ENCODE peak calls at places on chromosomes 4 and X, in ten cellular contexts. O is CD8-positive, alpha-beta memory T cell; P is right cardiac atrium; T is suprapubic skin; G is GM12878; U is esophagus muscularis mucosa; B is adrenal gland; V is lung; L is RWPE2; M is left lung. K is an unnamed sample.

GRCh38 chrX:9569875-9570274 is 105.0 kb downstream of the TBL1X start:
- DNase-seq in O (no peak), P (peak; percentile 36), T (no peak), G (no peak), U (no peak), B (no peak), V (no peak), L (no peak), M (no peak), K (no peak)

GRCh38 chrX:57453901-57454300 is 137.9 kb upstream of the ZXDB start:
- DNase-seq in O (no peak), P (no peak), T (no peak), G (peak; percentile 0), U (no peak), B (peak; percentile 10), V (no peak), L (no peak), M (no peak), K (no peak)

GRCh38 chr4:83112239-83112638 is 2.3 kb downstream of the PLAC8 start:
- DNase-seq in O (no peak), P (no peak), T (no peak), G (peak; percentile 86), U (no peak), B (no peak), V (no peak), L (no peak), M (no peak), K (no peak)

GRCh38 chrX:47704736-47705135 is 45.8 kb upstream of the UXT start:
- DNase-seq in O (no peak), P (no peak), T (no peak), G (no peak), U (no peak), B (no peak), V (no peak), L (no peak), M (no peak), K (no peak)

GRCh38 chr4:113692809-113693411 is 68.6 kb downstream of the CAMK2D start:
- DNase-seq in O (no peak), P (no peak), T (no peak), G (no peak), U (no peak), B (no peak), V (no peak), L (no peak), M (no peak), K (no peak)

GRCh38 chr4:24456431-24456830 is 127.9 kb downstream of the DHX15 start:
- DNase-seq in O (no peak), P (no peak), T (no peak), G (no peak), U (no peak), B (no peak), V (no peak), L (no peak), M (no peak), K (no peak)

GRCh38 chr4:142563682-142564291 is 282.3 kb downstream of the INPP4B start:
- DNase-seq in O (no peak), P (no peak), T (no peak), G (peak; percentile 19), U (no peak), B (no peak), V (no peak), L (peak; percentile 42), M (no peak), K (no peak)

GRCh38 chr4:145697332-145697731 is 17.4 kb downstream of the C4orf51 start:
- DNase-seq in O (no peak), P (no peak), T (no peak), G (no peak), U (no peak), B (no peak), V (no peak), L (no peak), M (no peak), K (no peak)

GRCh38 chr4:2807571-2807970 is 14.7 kb downstream of the SH3BP2 start:
- DNase-seq in O (no peak), P (peak; percentile 60), T (no peak), G (no peak), U (no peak), B (no peak), V (no peak), L (no peak), M (no peak), K (no peak)
- H3K4me1 ChIP-seq in O (peaks cover 14% of the 10 kb centered on the region), P (peaks cover 21% of the 10 kb centered on the region), T (peaks cover 96% of the 10 kb centered on the region), G (peaks cover 38% of the 10 kb centered on the region), U (peaks cover 96% of the 10 kb centered on the region), B (peaks cover 32% of the 10 kb centered on the region), V (peaks cover 73% of the 10 kb centered on the region), L (peaks cover 12% of the 10 kb centered on the region), M (peaks cover 56% of the 10 kb centered on the region), K (peaks cover 12% of the 10 kb centered on the region)

DNA sequence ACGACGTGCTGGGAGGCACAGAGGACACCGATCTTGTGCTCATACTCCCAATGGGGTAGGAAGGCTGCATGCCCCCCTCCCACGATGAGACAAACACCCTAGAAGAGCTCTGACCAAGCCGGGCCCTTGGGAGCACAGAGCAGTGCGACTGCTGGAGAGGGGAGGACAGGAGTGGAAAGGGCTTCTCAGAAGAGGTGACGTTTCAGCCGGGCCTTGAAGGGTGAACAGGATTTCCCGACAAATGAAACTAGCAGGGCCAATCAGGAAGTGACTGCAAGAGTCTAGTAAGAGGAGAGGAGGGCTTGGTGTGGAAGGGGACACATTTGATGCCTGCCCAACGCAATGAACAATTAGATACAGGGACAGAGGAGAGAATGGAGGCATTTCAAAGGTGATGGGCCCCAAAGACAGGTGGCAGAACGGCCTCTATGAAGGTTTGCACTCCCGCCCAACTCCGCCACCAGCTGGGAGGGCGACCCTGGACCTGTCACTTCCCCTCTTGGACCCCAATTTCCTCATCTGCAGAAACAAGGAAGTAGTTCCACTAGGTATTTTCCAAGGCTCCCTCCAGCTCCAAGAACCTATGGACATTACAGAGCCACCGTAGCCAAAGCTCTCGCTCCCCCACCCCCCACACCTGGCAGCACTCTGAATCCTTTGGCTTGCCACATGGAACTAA is 3.9 kb downstream of the HCFC1 start:
- DNase-seq in O (no peak), P (no peak), T (peak; percentile 57), G (no peak), U (no peak), B (no peak), V (no peak), L (no peak), M (no peak), K (peak; percentile 5)
- H3K27ac ChIP-seq in O (peak overlapping the region; percentile 67), P (peak overlapping the region; percentile 17), T (no peak overlapping the region), G (peak overlapping the region; percentile 50), U (peak overlapping the region; percentile 95), B (peak overlapping the region; percentile 98), V (peak overlapping the region; percentile 78), L (no peak overlapping the region), M (no peak overlapping the region), K (peak overlapping the region; percentile 62)

GRCh38 chr4:119034276-119035008 is 101.2 kb upstream of the MYOZ2 start:
- DNase-seq in O (no peak), P (no peak), T (no peak), G (no peak), U (no peak), B (no peak), V (no peak), L (no peak), M (no peak), K (no peak)
- H3K4me1 ChIP-seq in O (no peaks in the 10 kb centered on the region), P (peaks cover 1% of the 10 kb centered on the region), T (peaks cover 7% of the 10 kb centered on the region), G (peaks cover 3% of the 10 kb centered on the region), U (peaks cover 42% of the 10 kb centered on the region), B (no peaks in the 10 kb centered on the region), V (no peaks in the 10 kb centered on the region), L (peaks cover 5% of the 10 kb centered on the region), M (no peaks in the 10 kb centered on the region), K (no peaks in the 10 kb centered on the region)

GRCh38 chrX:45527834-45528233 is 327.2 kb upstream of the DIPK2B start:
- DNase-seq in O (no peak), P (no peak), T (no peak), G (no peak), U (no peak), B (no peak), V (no peak), L (no peak), M (no peak), K (no peak)
- H3K27ac ChIP-seq in O (no peak overlapping the region), P (no peak overlapping the region), T (no peak overlapping the region), G (no peak overlapping the region), U (no peak overlapping the region), B (no peak overlapping the region), V (no peak overlapping the region), L (no peak overlapping the region), M (no peak overlapping the region), K (no peak overlapping the region)

DNA sequence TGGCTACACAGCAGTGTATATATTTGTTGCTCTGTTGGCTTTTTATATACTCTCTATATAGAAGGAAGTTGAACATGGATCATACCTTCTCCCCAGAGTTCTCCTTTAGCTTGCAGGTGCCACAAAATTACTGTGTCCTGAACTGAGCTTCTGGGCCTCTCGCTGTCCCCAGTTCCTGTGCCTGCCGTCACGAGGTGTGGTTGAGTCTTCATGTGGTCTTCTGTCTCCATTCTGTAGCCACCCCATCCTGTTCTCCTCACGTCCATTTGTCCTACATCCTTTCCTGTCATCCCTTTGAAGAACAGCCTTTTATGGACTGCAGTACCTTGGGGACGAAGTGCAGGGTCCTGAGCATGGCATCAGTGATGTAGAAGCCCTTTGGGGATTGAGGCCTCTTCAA is 14.5 kb downstream of the TMEM131L start:
- DNase-seq in O (no peak), P (no peak), T (no peak), G (no peak), U (no peak), B (no peak), V (no peak), L (no peak), M (no peak), K (no peak)
- H3K4me1 ChIP-seq in O (peaks cover 63% of the 10 kb centered on the region), P (no peaks in the 10 kb centered on the region), T (peaks cover 15% of the 10 kb centered on the region), G (peaks cover 55% of the 10 kb centered on the region), U (peaks cover 19% of the 10 kb centered on the region), B (no peaks in the 10 kb centered on the region), V (peaks cover 3% of the 10 kb centered on the region), L (peaks cover 14% of the 10 kb centered on the region), M (no peaks in the 10 kb centered on the region), K (peaks cover 49% of the 10 kb centered on the region)

GRCh38 chrX:153885968-153886903 is at the start of gene L1CAM:
- DNase-seq in O (no peak), P (no peak), T (no peak), G (no peak), U (no peak), B (no peak), V (no peak), L (no peak), M (no peak), K (no peak)
- H3K27ac ChIP-seq in O (no peak within 1 kb of the TSS), P (no peak within 1 kb of the TSS), T (no peak within 1 kb of the TSS), G (no peak within 1 kb of the TSS), U (peak within 1 kb of the TSS; percentile 41), B (no peak within 1 kb of the TSS), V (no peak within 1 kb of the TSS), L (peak within 1 kb of the TSS; percentile 54), M (no peak within 1 kb of the TSS), K (no peak within 1 kb of the TSS)

K was measured in CD8-positive, alpha-beta T cell.